ENCODE peak calls at places on chromosomes 5 and 9, in ten cellular contexts. L is neuronal stem cell; I is NCI-H1417; R is NCI-H1930; E is Right ventricle myocardium superior; W is right atrium auricular region; G is GM23248; O is Kasumi-1; Z is stimulated activated CD4-positive, alpha-beta T cell treated with anti-CD3 and anti-CD28 coated beads, Interleukin-1b, Interleukin-23, amount 100 ng/mL, for 1 hour; N is EL. B is an unnamed sample.

GRCh38 chr5:875931-876330 is 16.7 kb downstream of the BRD9 start:
- DNase-seq in L (no peak), I (no peak), R (no peak), E (no peak), W (no peak), G (no peak), O (no peak), Z (no peak), N (no peak), B (no peak)

GRCh38 chr5:35919191-35919590 is 19.2 kb downstream of the CAPSL start:
- DNase-seq in L (no peak), I (no peak), R (no peak), E (no peak), W (no peak), G (peak; percentile 83), O (no peak), Z (no peak), N (peak; percentile 98), B (no peak)

GRCh38 chr5:157941616-157942015 is 82.7 kb upstream of the CLINT1 start:
- DNase-seq in L (no peak), I (no peak), R (no peak), E (no peak), W (no peak), G (no peak), O (no peak), Z (no peak), N (peak; percentile 13), B (no peak)

GRCh38 chr5:160466889-160467554 is 45.4 kb downstream of the PTTG1 start:
- DNase-seq in L (no peak), I (no peak), R (no peak), E (no peak), W (no peak), G (no peak), O (no peak), Z (no peak), N (peak; percentile 70), B (no peak)

GRCh38 chr5:132500931-132501628 is 10.5 kb upstream of the IRF1 start:
- DNase-seq in L (no peak), I (peak; percentile 36), R (peak; percentile 46), E (peak; percentile 64), W (peak; percentile 66), G (peak; percentile 61), O (peak; percentile 76), Z (no peak), N (peak; percentile 66), B (peak; percentile 75)

GRCh38 chr5:59416441-59416840 is 477.1 kb downstream of the PDE4D start:
- DNase-seq in L (no peak), I (no peak), R (no peak), E (no peak), W (no peak), G (peak; percentile 53), O (no peak), Z (no peak), N (peak; percentile 1), B (no peak)

GRCh38 chr5:160342413-160342941 is 27.9 kb downstream of the C1QTNF2 start:
- DNase-seq in L (no peak), I (no peak), R (no peak), E (no peak), W (no peak), G (peak; percentile 75), O (no peak), Z (no peak), N (peak; percentile 61), B (no peak)

GRCh38 chr9:116181853-116182610 is 28.4 kb downstream of the PAPPA start:
- DNase-seq in L (no peak), I (no peak), R (no peak), E (no peak), W (no peak), G (peak; percentile 78), O (no peak), Z (no peak), N (peak; percentile 26), B (no peak)

GRCh38 chr9:134210908-134211810 is 46.8 kb upstream of the RNU6ATAC start:
- DNase-seq in L (no peak), I (no peak), R (no peak), E (peak; percentile 74), W (no peak), G (no peak), O (no peak), Z (no peak), N (no peak), B (no peak)

GRCh38 chr5:80960531-80961375 is 590 bp downstream of the RASGRF2 start:
- DNase-seq in L (peak; percentile 29), I (peak; percentile 13), R (peak; percentile 10), E (peak; percentile 48), W (no peak), G (peak; percentile 19), O (no peak), Z (no peak), N (peak; percentile 32), B (no peak)

GRCh38 chr9:95778957-95779356 is 96.5 kb upstream of the ERCC6L2 start:
- DNase-seq in L (no peak), I (no peak), R (no peak), E (peak; percentile 78), W (peak; percentile 71), G (peak; percentile 43), O (no peak), Z (no peak), N (peak; percentile 69), B (no peak)

GRCh38 chr5:10689391-10690081 is 71.5 kb downstream of the DAP start:
- DNase-seq in L (peak; percentile 33), I (no peak), R (peak; percentile 12), E (no peak), W (no peak), G (peak; percentile 62), O (no peak), Z (no peak), N (peak; percentile 70), B (peak; percentile 37)

GRCh38 chr9:111008148-111009075 is 29.9 kb downstream of the LPAR1 start:
- DNase-seq in L (no peak), I (no peak), R (no peak), E (no peak), W (no peak), G (no peak), O (no peak), Z (no peak), N (peak; percentile 61), B (no peak)

GRCh38 chr9:93650448-93650847 is 74.1 kb downstream of the PHF2 start:
- DNase-seq in L (no peak), I (no peak), R (no peak), E (peak; percentile 33), W (peak; percentile 32), G (no peak), O (no peak), Z (no peak), N (no peak), B (no peak)

GRCh38 chr5:172451771-172452197 is 2.5 kb downstream of the SH3PXD2B start:
- DNase-seq in L (no peak), I (no peak), R (no peak), E (no peak), W (no peak), G (peak; percentile 83), O (no peak), Z (no peak), N (peak; percentile 70), B (no peak)

GRCh38 chr5:37696190-37697021 is 143.4 kb downstream of the GDNF start:
- DNase-seq in L (no peak), I (no peak), R (no peak), E (no peak), W (no peak), G (peak; percentile 77), O (peak; percentile 8), Z (no peak), N (peak; percentile 34), B (no peak)

GRCh38 chr9:112439825-112440224 is 46.8 kb upstream of the KIAA1958 start:
- DNase-seq in L (no peak), I (peak; percentile 41), R (no peak), E (no peak), W (no peak), G (no peak), O (no peak), Z (no peak), N (no peak), B (no peak)

GRCh38 chr9:38227656-38228055 is 158.6 kb upstream of the SHB start:
- DNase-seq in L (no peak), I (peak; percentile 53), R (no peak), E (no peak), W (no peak), G (peak; percentile 45), O (peak; percentile 82), Z (no peak), N (peak; percentile 31), B (no peak)

GRCh38 chr5:167348980-167349379 is 942.5 kb upstream of the WWC1 start:
- DNase-seq in L (no peak), I (no peak), R (no peak), E (no peak), W (no peak), G (no peak), O (no peak), Z (no peak), N (no peak), B (no peak)

GRCh38 chr9:77375956-77376532 is 198.7 kb downstream of the VPS13A start:
- DNase-seq in L (peak; percentile 33), I (no peak), R (no peak), E (no peak), W (no peak), G (peak; percentile 12), O (no peak), Z (no peak), N (peak; percentile 16), B (peak; percentile 46)

GRCh38 chr5:163978897-163979296 is 473.5 kb downstream of the MAT2B start:
- DNase-seq in L (no peak), I (no peak), R (no peak), E (no peak), W (no peak), G (no peak), O (no peak), Z (no peak), N (no peak), B (peak; percentile 32)

GRCh38 chr5:81303563-81303962 is 2.2 kb downstream of the ZCCHC9 start:
- DNase-seq in L (no peak), I (no peak), R (no peak), E (no peak), W (no peak), G (peak; percentile 87), O (no peak), Z (no peak), N (peak; percentile 84), B (no peak)

GRCh38 chr9:112176410-112177010 is 1.4 kb upstream of the SUSD1 start:
- DNase-seq in L (no peak), I (no peak), R (no peak), E (no peak), W (no peak), G (no peak), O (no peak), Z (no peak), N (no peak), B (no peak)

GRCh38 chr5:180400416-180400815 is 47.3 kb upstream of the GFPT2 start:
- DNase-seq in L (no peak), I (no peak), R (no peak), E (no peak), W (no peak), G (no peak), O (no peak), Z (no peak), N (no peak), B (no peak)

GRCh38 chr9:106953166-106953565 is 90.2 kb downstream of the ZNF462 start:
- DNase-seq in L (no peak), I (no peak), R (no peak), E (no peak), W (no peak), G (peak; percentile 55), O (no peak), Z (no peak), N (peak; percentile 89), B (no peak)

GRCh38 chr5:102800427-102800826 is 45.3 kb downstream of the PAM start:
- DNase-seq in L (no peak), I (no peak), R (no peak), E (no peak), W (no peak), G (no peak), O (no peak), Z (no peak), N (no peak), B (no peak)

GRCh38 chr5:113435571-113435970 is 782 bp upstream of the TSSK1B start:
- DNase-seq in L (no peak), I (no peak), R (no peak), E (peak; percentile 55), W (no peak), G (no peak), O (no peak), Z (no peak), N (no peak), B (no peak)

GRCh38 chr9:613771-614347 is 227.6 kb upstream of the DMRT1 start:
- DNase-seq in L (peak; percentile 68), I (peak; percentile 2), R (no peak), E (peak; percentile 75), W (peak; percentile 87), G (peak; percentile 92), O (peak; percentile 92), Z (no peak), N (peak; percentile 89), B (peak; percentile 79)